ENCODE peak calls at places on chromosomes 16 and 17, in seven cellular contexts. One of them, this sample, is unnamed.

GRCh38 chr17:48909796-48910195 is 1.6 kb downstream of the UBE2Z start:
- DNase-seq in spleen: no peak
- DNase-seq in HL-60: no peak
- DNase-seq in SK-N-SH: no peak
- DNase-seq in breast epithelium: no peak
- DNase-seq in stomach: no peak
- DNase-seq in transverse colon: no peak
- DNase-seq in this sample: no peak

GRCh38 chr16:82630219-82630618 is 3.5 kb downstream of the CDH13 start:
- DNase-seq in spleen: no peak
- DNase-seq in HL-60: no peak
- DNase-seq in SK-N-SH: no peak
- DNase-seq in breast epithelium: no peak
- DNase-seq in stomach: no peak
- DNase-seq in transverse colon: no peak
- DNase-seq in this sample: no peak

GRCh38 chr17:12618557-12618956 is 47.1 kb upstream of the MYOCD start:
- DNase-seq in spleen: no peak
- DNase-seq in HL-60: no peak
- DNase-seq in SK-N-SH: no peak
- DNase-seq in breast epithelium: no peak
- DNase-seq in stomach: no peak
- DNase-seq in transverse colon: no peak
- DNase-seq in this sample: no peak

GRCh38 chr17:78844301-78845005 is 3.8 kb upstream of the USP36 start:
- DNase-seq in spleen: no peak
- DNase-seq in HL-60: no peak
- DNase-seq in SK-N-SH: no peak
- DNase-seq in breast epithelium: no peak
- DNase-seq in stomach: no peak
- DNase-seq in transverse colon: no peak
- DNase-seq in this sample: no peak

GRCh38 chr16:22813223-22813945 is 578 bp upstream of the HS3ST2 start:
- DNase-seq in spleen: no peak
- DNase-seq in HL-60: peak
- DNase-seq in SK-N-SH: peak
- DNase-seq in breast epithelium: no peak
- DNase-seq in stomach: peak
- DNase-seq in transverse colon: peak
- DNase-seq in this sample: no peak

GRCh38 chr16:56191807-56192643 is 736 bp downstream of the GNAO1 start:
- DNase-seq in spleen: peak
- DNase-seq in HL-60: no peak
- DNase-seq in SK-N-SH: peak
- DNase-seq in breast epithelium: no peak
- DNase-seq in stomach: no peak
- DNase-seq in transverse colon: no peak
- DNase-seq in this sample: no peak

GRCh38 chr17:18033442-18034099 is 5.4 kb downstream of the ATPAF2 start:
- DNase-seq in spleen: no peak
- DNase-seq in HL-60: peak
- DNase-seq in SK-N-SH: peak
- DNase-seq in breast epithelium: peak
- DNase-seq in stomach: peak
- DNase-seq in transverse colon: peak
- DNase-seq in this sample: no peak

GRCh38 chr16:57893217-57893558 is 77.7 kb downstream of the CNGB1 start:
- DNase-seq in spleen: no peak
- DNase-seq in HL-60: no peak
- DNase-seq in SK-N-SH: no peak
- DNase-seq in breast epithelium: no peak
- DNase-seq in stomach: no peak
- DNase-seq in transverse colon: no peak
- DNase-seq in this sample: no peak

GRCh38 chr16:64092284-64092683 is 1029.6 kb downstream of the CDH11 start:
- DNase-seq in spleen: no peak
- DNase-seq in HL-60: no peak
- DNase-seq in SK-N-SH: no peak
- DNase-seq in breast epithelium: no peak
- DNase-seq in stomach: no peak
- DNase-seq in transverse colon: no peak
- DNase-seq in this sample: no peak

GRCh38 chr16:67034478-67034877 is 5.5 kb downstream of the CBFB start:
- DNase-seq in spleen: no peak
- DNase-seq in HL-60: no peak
- DNase-seq in SK-N-SH: no peak
- DNase-seq in breast epithelium: peak
- DNase-seq in stomach: no peak
- DNase-seq in transverse colon: no peak
- DNase-seq in this sample: no peak

GRCh38 chr16:3824121-3824795 is 56.3 kb downstream of the CREBBP start:
- DNase-seq in spleen: no peak
- DNase-seq in HL-60: no peak
- DNase-seq in SK-N-SH: no peak
- DNase-seq in breast epithelium: no peak
- DNase-seq in stomach: no peak
- DNase-seq in transverse colon: no peak
- DNase-seq in this sample: no peak

GRCh38 chr17:80718428-80718827 is 173.8 kb downstream of the RPTOR start:
- DNase-seq in spleen: no peak
- DNase-seq in HL-60: no peak
- DNase-seq in SK-N-SH: no peak
- DNase-seq in breast epithelium: no peak
- DNase-seq in stomach: no peak
- DNase-seq in transverse colon: no peak
- DNase-seq in this sample: no peak

GRCh38 chr17:30323895-30324319 is 9.9 kb downstream of the TMIGD1 start:
- DNase-seq in spleen: no peak
- DNase-seq in HL-60: peak
- DNase-seq in SK-N-SH: no peak
- DNase-seq in breast epithelium: no peak
- DNase-seq in stomach: peak
- DNase-seq in transverse colon: peak
- DNase-seq in this sample: no peak

GRCh38 chr16:4468972-4469371 is 5.5 kb downstream of the NMRAL1 start:
- DNase-seq in spleen: no peak
- DNase-seq in HL-60: no peak
- DNase-seq in SK-N-SH: no peak
- DNase-seq in breast epithelium: no peak
- DNase-seq in stomach: no peak
- DNase-seq in transverse colon: no peak
- DNase-seq in this sample: no peak

GRCh38 chr16:30357715-30358576 is 2.8 kb upstream of the CD2BP2 start:
- DNase-seq in spleen: peak
- DNase-seq in HL-60: no peak
- DNase-seq in SK-N-SH: no peak
- DNase-seq in breast epithelium: no peak
- DNase-seq in stomach: no peak
- DNase-seq in transverse colon: no peak
- DNase-seq in this sample: no peak

DNA sequence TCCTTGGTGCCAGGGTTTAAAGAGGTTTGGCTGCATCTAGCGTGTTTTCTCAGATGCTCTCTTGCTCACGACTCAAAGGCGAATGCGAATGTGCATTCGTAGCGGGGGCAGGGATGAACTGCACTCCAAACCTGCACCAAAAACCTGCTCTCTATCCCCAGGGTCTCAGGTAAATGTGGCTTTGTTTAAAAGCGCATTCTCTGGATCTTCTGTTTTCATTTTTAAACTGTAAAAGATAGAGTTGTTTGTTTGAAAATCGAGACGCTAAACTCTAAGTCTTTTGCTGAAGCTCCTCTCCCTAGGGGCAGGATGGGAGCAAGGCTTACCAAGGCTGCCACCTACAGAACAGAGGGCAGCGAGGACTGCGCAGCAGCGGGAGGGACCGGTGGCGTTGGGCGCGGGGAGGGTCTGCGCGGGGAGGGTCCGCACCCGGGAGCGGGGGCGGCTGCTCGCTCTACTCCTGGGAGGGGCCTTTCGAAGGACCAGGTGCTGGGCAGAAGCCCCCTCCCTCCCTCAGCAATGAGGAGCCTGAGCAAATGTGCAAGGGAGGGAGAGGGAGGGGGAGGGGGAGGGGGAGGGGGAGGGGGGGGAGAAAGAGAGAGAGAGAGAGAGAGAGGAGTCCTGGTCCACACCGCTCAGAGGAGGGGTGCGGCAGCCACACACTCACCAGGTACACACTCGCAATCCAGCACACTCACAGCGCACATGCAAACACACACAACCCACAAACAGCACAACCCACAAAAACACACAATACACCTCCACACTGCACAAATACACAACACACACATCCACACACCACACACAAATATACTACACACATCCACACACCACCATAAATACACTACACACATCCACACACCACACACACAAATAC is 142.8 kb downstream of the GRIN2A start:
- DNase-seq in spleen: no peak
- DNase-seq in HL-60: no peak
- DNase-seq in SK-N-SH: peak
- DNase-seq in breast epithelium: no peak
- DNase-seq in stomach: no peak
- DNase-seq in transverse colon: no peak
- DNase-seq in this sample: no peak
- TF ChIP-seq CTCF in spleen: no peak
- TF ChIP-seq CTCF in HL-60: no peak
- TF ChIP-seq CTCF in SK-N-SH: no peak
- TF ChIP-seq CTCF in breast epithelium: no peak
- TF ChIP-seq CTCF in stomach: no peak
- TF ChIP-seq CTCF in transverse colon: peak
- TF ChIP-seq CTCF in this sample: no peak

DNA sequence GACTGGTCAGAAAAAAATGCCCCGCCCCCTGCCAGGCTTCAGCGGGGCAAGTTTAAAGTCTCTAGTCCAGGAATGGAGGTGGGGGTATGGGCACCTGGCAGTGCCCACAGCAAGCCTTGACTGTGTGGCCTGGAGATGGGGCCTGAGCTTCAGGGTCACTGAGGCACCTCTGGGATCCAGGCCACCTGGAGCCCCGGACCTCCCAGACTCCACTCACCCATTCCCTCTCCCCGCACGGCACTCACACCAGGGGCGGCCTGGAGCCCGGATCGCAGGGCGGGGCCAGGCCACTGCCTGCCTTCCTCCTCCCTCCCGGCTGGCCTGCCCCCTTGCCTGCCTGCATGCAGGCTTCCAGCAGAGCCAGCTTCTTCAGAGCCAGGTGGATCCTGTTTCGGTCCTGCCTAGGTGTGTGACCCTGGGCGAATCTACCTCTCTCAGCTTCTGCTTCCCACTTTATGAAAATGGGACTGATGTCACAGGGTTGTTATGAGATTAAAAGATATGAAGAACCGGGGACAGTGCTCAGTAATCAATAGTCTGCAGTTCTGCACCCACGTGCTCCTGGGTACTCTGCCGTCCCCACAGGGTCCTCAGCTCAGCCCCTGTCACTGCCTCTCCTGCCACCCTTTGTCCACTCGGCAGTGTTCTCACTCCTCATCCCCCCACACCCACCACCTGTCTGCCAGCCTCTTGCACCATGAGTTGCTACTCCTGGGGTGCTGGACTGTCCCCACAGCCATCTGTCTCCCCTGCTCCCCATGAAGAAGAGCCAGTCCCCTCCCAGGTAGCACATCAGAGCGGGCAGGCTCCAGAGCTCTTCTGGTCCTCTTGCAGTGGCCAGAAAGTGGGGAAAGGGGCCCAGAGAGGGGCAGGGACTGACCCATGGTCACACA is 1.2 kb upstream of the TCAP start:
- DNase-seq in spleen: peak
- DNase-seq in HL-60: no peak
- DNase-seq in SK-N-SH: no peak
- DNase-seq in breast epithelium: no peak
- DNase-seq in stomach: peak
- DNase-seq in transverse colon: peak
- DNase-seq in this sample: no peak
- H3K27ac ChIP-seq in spleen: no peak
- H3K27ac ChIP-seq in HL-60: no peak
- H3K27ac ChIP-seq in SK-N-SH: no peak
- H3K27ac ChIP-seq in breast epithelium: peak
- H3K27ac ChIP-seq in stomach: peak
- H3K27ac ChIP-seq in transverse colon: peak
- H3K27ac ChIP-seq in this sample: no peak

GRCh38 chr17:40350410-40351184 is 13.9 kb downstream of the GJD3 start:
- DNase-seq in spleen: no peak
- DNase-seq in HL-60: no peak
- DNase-seq in SK-N-SH: peak
- DNase-seq in breast epithelium: no peak
- DNase-seq in stomach: no peak
- DNase-seq in transverse colon: no peak
- DNase-seq in this sample: no peak

GRCh38 chr17:40351185-40352043 is 13.1 kb downstream of the GJD3 start:
- DNase-seq in spleen: peak
- DNase-seq in HL-60: no peak
- DNase-seq in SK-N-SH: peak
- DNase-seq in breast epithelium: no peak
- DNase-seq in stomach: no peak
- DNase-seq in transverse colon: no peak
- DNase-seq in this sample: no peak

GRCh38 chr17:40354191-40355122 is 10.1 kb downstream of the GJD3 start:
- DNase-seq in spleen: peak
- DNase-seq in HL-60: no peak
- DNase-seq in SK-N-SH: no peak
- DNase-seq in breast epithelium: no peak
- DNase-seq in stomach: no peak
- DNase-seq in transverse colon: no peak
- DNase-seq in this sample: no peak

GRCh38 chr17:40352044-40352778 is 12.3 kb downstream of the GJD3 start:
- DNase-seq in spleen: peak
- DNase-seq in HL-60: no peak
- DNase-seq in SK-N-SH: no peak
- DNase-seq in breast epithelium: no peak
- DNase-seq in stomach: no peak
- DNase-seq in transverse colon: no peak
- DNase-seq in this sample: no peak

DNA sequence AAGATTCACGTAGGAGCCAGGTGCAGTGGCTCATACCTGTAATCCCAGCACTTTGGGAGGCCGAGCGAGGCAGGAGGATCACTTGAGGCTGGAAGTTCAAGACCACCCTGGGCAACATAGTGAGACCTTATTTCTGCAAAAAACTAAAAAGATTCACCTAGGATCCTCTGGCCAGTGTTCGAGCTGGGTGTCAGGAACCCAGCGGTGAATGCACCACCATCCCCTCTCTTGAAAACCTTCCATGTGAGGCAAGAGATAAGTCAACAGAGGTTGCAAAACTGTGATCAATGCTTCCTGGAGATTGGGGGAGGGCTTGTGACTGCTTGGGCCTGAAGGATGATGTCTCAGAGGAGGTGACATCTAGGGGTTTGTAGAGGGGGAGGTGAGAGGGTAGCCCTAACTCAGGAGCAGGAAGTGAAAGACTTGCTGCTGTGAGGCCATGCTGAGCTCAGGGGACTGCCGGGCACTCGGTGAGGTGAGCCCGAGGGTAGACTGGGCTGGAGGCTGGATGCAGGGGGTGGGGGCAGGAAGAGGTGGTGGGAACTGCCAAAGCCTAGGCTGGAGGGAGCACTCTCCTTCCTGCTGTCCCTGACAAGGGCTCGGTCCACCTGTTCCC is 11.7 kb downstream of the GJD3 start:
- DNase-seq in spleen: peak
- DNase-seq in HL-60: peak
- DNase-seq in SK-N-SH: no peak
- DNase-seq in breast epithelium: no peak
- DNase-seq in stomach: no peak
- DNase-seq in transverse colon: no peak
- DNase-seq in this sample: no peak
- TF ChIP-seq POLR2AphosphoS5 in spleen: peak
- TF ChIP-seq POLR2AphosphoS5 in HL-60: no peak
- TF ChIP-seq POLR2AphosphoS5 in SK-N-SH: no peak
- TF ChIP-seq POLR2AphosphoS5 in breast epithelium: no peak
- TF ChIP-seq POLR2AphosphoS5 in stomach: no peak
- TF ChIP-seq POLR2AphosphoS5 in transverse colon: no peak
- TF ChIP-seq POLR2AphosphoS5 in this sample: no peak

GRCh38 chr16:47774661-47775060 is 313.5 kb downstream of the PHKB start:
- DNase-seq in spleen: no peak
- DNase-seq in HL-60: no peak
- DNase-seq in SK-N-SH: no peak
- DNase-seq in breast epithelium: no peak
- DNase-seq in stomach: peak
- DNase-seq in transverse colon: peak
- DNase-seq in this sample: no peak
- TF ChIP-seq CTCF in spleen: no peak
- TF ChIP-seq CTCF in HL-60: no peak
- TF ChIP-seq CTCF in SK-N-SH: no peak
- TF ChIP-seq CTCF in breast epithelium: no peak
- TF ChIP-seq CTCF in stomach: no peak
- TF ChIP-seq CTCF in transverse colon: no peak
- TF ChIP-seq CTCF in this sample: no peak

This sample was measured in vagina.